ENCODE peak calls at places on chromosomes 4 and X, in seven cellular contexts. W, Z, Q, R, I, E and A are unnamed samples.

GRCh38 chr4:24322517-24322916 is 261.8 kb downstream of the DHX15 start:
- DNase-seq in W (no peak), Z (no peak), Q (no peak), R (no peak), I (no peak), E (no peak), A (no peak)

GRCh38 chr4:67678612-67679011 is 22.3 kb downstream of the UBA6 start:
- DNase-seq in W (no peak), Z (no peak), Q (no peak), R (no peak), I (no peak), E (no peak), A (no peak)

GRCh38 chr4:46329118-46329976 is 60.6 kb downstream of the GABRA2 start:
- DNase-seq in W (no peak), Z (peak), Q (peak), R (no peak), I (peak), E (no peak), A (no peak)

GRCh38 chr4:176185068-176185467 is 10.3 kb downstream of the SPATA4 start:
- DNase-seq in W (peak), Z (no peak), Q (no peak), R (no peak), I (no peak), E (no peak), A (no peak)

GRCh38 chr4:76601791-76602190 is 166.8 kb downstream of the SHROOM3 start:
- DNase-seq in W (no peak), Z (no peak), Q (no peak), R (no peak), I (no peak), E (no peak), A (no peak)

GRCh38 chr4:26459054-26459755 is 31.1 kb downstream of the CCKAR start:
- DNase-seq in W (peak), Z (peak), Q (peak), R (no peak), I (peak), E (peak), A (peak)

GRCh38 chrX:85112270-85112669 is 108.6 kb downstream of the APOOL start:
- DNase-seq in W (no peak), Z (no peak), Q (no peak), R (no peak), I (peak), E (no peak), A (no peak)

GRCh38 chr4:144732584-144733130 is 86.7 kb downstream of the HHIP start:
- DNase-seq in W (no peak), Z (no peak), Q (no peak), R (no peak), I (no peak), E (no peak), A (no peak)

GRCh38 chr4:35520059-35520458 is 724.3 kb downstream of the ARAP2 start:
- DNase-seq in W (no peak), Z (no peak), Q (peak), R (no peak), I (no peak), E (no peak), A (no peak)

GRCh38 chr4:174037049-174037448 is 246.4 kb downstream of the FBXO8 start:
- DNase-seq in W (no peak), Z (no peak), Q (no peak), R (no peak), I (no peak), E (no peak), A (no peak)

GRCh38 chr4:7538518-7538917 is 103.8 kb upstream of the PSAPL1 start:
- DNase-seq in W (no peak), Z (no peak), Q (no peak), R (no peak), I (no peak), E (no peak), A (no peak)

GRCh38 chr4:173057442-173057841 is 111.2 kb upstream of the GALNT7 start:
- DNase-seq in W (no peak), Z (no peak), Q (peak), R (no peak), I (no peak), E (no peak), A (peak)

GRCh38 chr4:113336556-113336955 is 287.1 kb downstream of the ANK2 start:
- DNase-seq in W (no peak), Z (no peak), Q (no peak), R (no peak), I (no peak), E (no peak), A (no peak)

GRCh38 chr4:55820260-55820659 is 670 bp downstream of the EXOC1L start:
- DNase-seq in W (no peak), Z (no peak), Q (no peak), R (no peak), I (no peak), E (no peak), A (no peak)

GRCh38 chrX:63686878-63687714 is 97.9 kb downstream of the ARHGEF9 start:
- DNase-seq in W (peak), Z (peak), Q (peak), R (no peak), I (peak), E (peak), A (no peak)

GRCh38 chr4:164648849-164649212 is 105.1 kb upstream of the SMIM31 start:
- DNase-seq in W (no peak), Z (no peak), Q (no peak), R (no peak), I (no peak), E (no peak), A (no peak)

GRCh38 chr4:168528131-168528949 is 31.5 kb downstream of the PALLD start:
- DNase-seq in W (no peak), Z (no peak), Q (no peak), R (no peak), I (no peak), E (no peak), A (peak)

GRCh38 chrX:129115104-129115503 is 408.2 kb downstream of the SMARCA1 start:
- DNase-seq in W (no peak), Z (peak), Q (peak), R (no peak), I (peak), E (no peak), A (peak)

GRCh38 chrX:80022363-80023031 is 7.9 kb downstream of the TBX22 start:
- DNase-seq in W (no peak), Z (no peak), Q (no peak), R (no peak), I (no peak), E (no peak), A (no peak)

GRCh38 chr4:1058198-1058996 is 47.0 kb downstream of the FGFRL1 start:
- DNase-seq in W (no peak), Z (no peak), Q (no peak), R (no peak), I (no peak), E (no peak), A (no peak)

GRCh38 chrX:110051559-110051958 is 48.6 kb downstream of the TMEM164 start:
- DNase-seq in W (no peak), Z (no peak), Q (no peak), R (no peak), I (no peak), E (no peak), A (no peak)

GRCh38 chrX:139201924-139202323 is 328.6 kb upstream of the F9 start:
- DNase-seq in W (no peak), Z (no peak), Q (no peak), R (no peak), I (no peak), E (no peak), A (no peak)

GRCh38 chr4:108681321-108681809 is 31.0 kb downstream of the OSTC start:
- DNase-seq in W (no peak), Z (no peak), Q (no peak), R (no peak), I (no peak), E (no peak), A (no peak)

GRCh38 chrX:68912113-68912980 is 83.5 kb downstream of the EFNB1 start:
- DNase-seq in W (no peak), Z (no peak), Q (no peak), R (no peak), I (no peak), E (no peak), A (no peak)

GRCh38 chr4:41324861-41325260 is 68.1 kb downstream of the UCHL1 start:
- DNase-seq in W (no peak), Z (no peak), Q (no peak), R (no peak), I (no peak), E (no peak), A (no peak)

GRCh38 chr4:41400296-41400695 is 137.7 kb upstream of the LIMCH1 start:
- DNase-seq in W (no peak), Z (no peak), Q (no peak), R (no peak), I (no peak), E (no peak), A (no peak)

GRCh38 chr4:64068096-64068495 is 341.2 kb downstream of the TECRL start:
- DNase-seq in W (no peak), Z (no peak), Q (no peak), R (no peak), I (no peak), E (no peak), A (no peak)